ENCODE peak calls at places on chromosome X, in four cellular contexts. K is K562, Q is H1, Y is HepG2. P is an unnamed sample.

GRCh38 chrX:109635151-109635550 is 10.2 kb upstream of the KCNE5 start:
- DNase-seq in K (peak), Q (no peak), Y (no peak), P (no peak)

GRCh38 chrX:68826113-68826980 is 2.5 kb upstream of the EFNB1 start:
- DNase-seq in K (no peak), Q (no peak), Y (peak), P (no peak)

GRCh38 chrX:138847930-138848329 is 136.4 kb upstream of the FGF13 start:
- DNase-seq in K (no peak), Q (no peak), Y (no peak), P (no peak)

GRCh38 chrX:83101961-83102360 is 406.1 kb upstream of the POU3F4 start:
- DNase-seq in K (no peak), Q (no peak), Y (no peak), P (no peak)

GRCh38 chrX:46681849-46682248 is 77.1 kb downstream of the SLC9A7 start:
- DNase-seq in K (no peak), Q (no peak), Y (no peak), P (no peak)

GRCh38 chrX:79466636-79467035 is 99.5 kb upstream of the ITM2A start:
- DNase-seq in K (no peak), Q (no peak), Y (no peak), P (no peak)

GRCh38 chrX:19585370-19586082 is 70.2 kb upstream of the MAP3K15 start:
- DNase-seq in K (no peak), Q (no peak), Y (no peak), P (no peak)

GRCh38 chrX:20530319-20530979 is 263.7 kb upstream of the RPS6KA3 start:
- DNase-seq in K (peak), Q (no peak), Y (peak), P (peak)

DNA sequence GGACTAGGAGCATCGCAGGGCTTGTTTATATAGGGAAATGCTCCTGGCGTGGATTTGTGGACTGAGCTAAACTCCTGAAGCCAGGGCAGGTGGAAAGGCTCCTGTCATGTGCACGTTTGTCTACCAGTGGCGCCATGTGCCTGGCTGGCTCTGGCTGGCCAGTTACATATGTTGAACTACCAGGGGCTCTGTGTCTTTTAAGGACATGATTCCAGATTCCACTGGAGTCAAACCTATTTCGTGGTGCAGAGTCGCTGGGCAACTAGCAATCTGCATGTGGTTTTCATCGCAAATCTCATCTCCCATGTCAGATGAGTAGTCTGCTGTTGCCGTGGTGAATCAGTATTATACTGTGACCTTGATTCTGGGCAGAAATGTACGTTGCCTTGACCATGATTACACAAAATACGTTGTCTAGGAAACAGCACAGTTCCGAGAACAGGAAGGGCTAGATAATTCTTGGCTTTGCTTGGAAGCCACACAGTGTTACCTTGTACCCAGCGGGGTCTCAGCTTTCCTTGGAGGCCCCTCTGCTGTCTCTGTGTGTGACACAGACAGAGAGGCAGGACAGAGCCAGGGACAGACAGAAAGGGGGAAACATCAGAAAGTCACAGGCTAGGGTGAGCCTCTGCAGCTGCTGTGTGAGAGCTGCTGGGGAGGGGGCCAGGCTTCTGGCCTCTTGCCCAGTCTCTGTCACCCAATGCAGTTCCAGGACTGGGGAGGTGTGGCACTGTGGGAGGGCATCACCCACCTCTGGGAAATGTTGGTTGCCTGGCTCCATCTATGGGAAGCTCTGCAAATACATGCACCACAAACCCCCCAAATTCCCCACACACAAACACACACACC is 19.2 kb downstream of the PNMA6E start:
- DNase-seq in K (peak), Q (no peak), Y (peak), P (no peak)
- TF ChIP-seq EP300 in K (peak), Q (no peak), Y (no peak), P (no peak)

GRCh38 chrX:124502144-124502543 is 155.8 kb downstream of the SH2D1A start:
- DNase-seq in K (no peak), Q (no peak), Y (no peak), P (no peak)

GRCh38 chrX:124506031-124506430 is 159.7 kb downstream of the SH2D1A start:
- DNase-seq in K (no peak), Q (no peak), Y (no peak), P (no peak)

GRCh38 chrX:124504106-124504983 is 158.0 kb downstream of the SH2D1A start:
- DNase-seq in K (no peak), Q (no peak), Y (no peak), P (peak)

GRCh38 chrX:124502599-124502998 is 156.2 kb downstream of the SH2D1A start:
- DNase-seq in K (no peak), Q (no peak), Y (no peak), P (no peak)

DNA sequence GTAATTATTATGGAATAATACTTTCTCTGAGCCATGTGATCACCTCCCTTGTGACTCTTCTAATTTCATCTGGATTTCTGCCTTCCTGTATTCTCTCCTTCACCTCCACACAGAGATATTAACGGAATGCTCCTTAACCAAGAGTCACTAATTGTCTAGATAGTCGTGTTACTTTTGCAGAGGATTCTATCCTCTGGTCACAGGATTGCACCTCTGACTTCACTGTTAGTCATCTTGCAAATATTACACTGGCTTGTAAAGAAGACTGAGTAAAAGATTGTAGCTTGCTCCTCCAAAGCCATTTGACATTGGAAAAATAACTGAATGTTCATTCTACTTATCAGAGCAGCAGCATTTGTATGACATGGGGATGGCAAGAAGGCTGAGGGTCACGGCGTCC is 160.9 kb downstream of the SH2D1A start:
- DNase-seq in K (no peak), Q (no peak), Y (no peak), P (no peak)
- TF ChIP-seq MAX in K (no peak), Q (no peak), Y (no peak), P (no peak)

GRCh38 chrX:118117069-118117405 is 427 bp upstream of the KLHL13 start:
- DNase-seq in K (no peak), Q (no peak), Y (no peak), P (no peak)

GRCh38 chrX:118115948-118116307 is 682 bp downstream of the KLHL13 start:
- DNase-seq in K (no peak), Q (no peak), Y (no peak), P (no peak)

GRCh38 chrX:118116308-118117068 is at the start of gene KLHL13:
- DNase-seq in K (peak), Q (no peak), Y (no peak), P (no peak)
- TF ChIP-seq ATF2 in K (no peak), Q (no peak), Y (no peak), P (no peak)

DNA sequence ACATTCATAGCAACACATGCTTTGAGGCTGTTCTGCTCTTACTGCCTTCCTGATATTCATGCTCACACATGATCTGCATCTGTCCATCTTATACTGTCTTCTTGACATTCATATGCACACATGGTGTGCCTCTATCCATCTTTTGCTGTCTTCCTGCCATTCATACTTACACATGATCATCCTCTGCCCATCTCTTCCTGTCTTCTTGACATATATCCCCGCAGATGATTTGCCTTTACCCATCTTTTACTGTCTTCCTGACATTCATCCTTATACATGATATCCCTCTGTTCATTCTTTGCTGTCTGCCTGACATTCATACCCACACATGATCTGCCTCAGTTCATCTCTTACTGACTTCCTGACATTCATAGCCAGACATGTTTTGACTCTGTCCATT is 36.8 kb downstream of the SCML1 start:
- DNase-seq in K (no peak), Q (no peak), Y (no peak), P (no peak)
- TF ChIP-seq EP300 in K (no peak), Q (no peak), Y (no peak), P (no peak)